ENCODE peak calls at places on chromosome 6, in ten cellular contexts. V is CD4-positive, CD25-positive, alpha-beta regulatory T cell; J is Peyer's patch; I is brain microvascular endothelial cell; R is mammary epithelial cell; C is right lobe of liver; Y is tibial nerve; S is transverse colon; Q is hepatocyte; T is heart left ventricle. F is an unnamed sample. For H3K36me3, the result is how much of the 10 kb centered on the place peaks cover.

GRCh38 chr6:9095671-9096260 is 660.4 kb upstream of the SLC35B3 start:
- DNase-seq in T (no peak), J (no peak), R (no peak), Q (no peak), Y (no peak), C (no peak), S (no peak), I (no peak), V (no peak), F (no peak)

GRCh38 chr6:69985180-69985579 is 118.8 kb downstream of the COL19A1 start:
- DNase-seq in V (peak), S (no peak), R (peak), I (no peak), J (no peak), T (no peak), Y (no peak), C (no peak), Q (no peak), F (peak)

GRCh38 chr6:157982580-157983438 is 1.1 kb downstream of the SYNJ2 start:
- DNase-seq in Y (no peak), V (peak), C (no peak), I (peak), S (peak), J (peak), T (no peak), R (peak), Q (no peak), F (no peak)

GRCh38 chr6:122052501-122052900 is 347.0 kb upstream of the HSF2 start:
- DNase-seq in S (no peak), Y (no peak), I (no peak), C (no peak), T (no peak), Q (no peak), R (no peak), V (no peak), J (no peak), F (no peak)

GRCh38 chr6:56488281-56488680 is 154.4 kb downstream of the DST start:
- DNase-seq in T (no peak), Y (no peak), I (no peak), S (no peak), C (no peak), J (no peak), V (no peak), R (no peak), Q (no peak), F (no peak)

GRCh38 chr6:11139051-11139960 is 27.8 kb upstream of the ERVFRD-1 start:
- DNase-seq in Y (no peak), C (no peak), J (no peak), I (no peak), R (peak), V (no peak), Q (no peak), T (no peak), S (no peak), F (peak)

GRCh38 chr6:167705211-167705750 is 121.4 kb upstream of the AFDN start:
- DNase-seq in S (no peak), R (no peak), T (peak), Q (no peak), Y (no peak), I (no peak), J (peak), V (no peak), C (no peak), F (no peak)

GRCh38 chr6:52361945-52362442 is at the start of gene PAQR8:
- DNase-seq in S (peak), V (peak), T (peak), R (peak), Q (peak), J (peak), C (peak), Y (peak), I (peak), F (no peak)

GRCh38 chr6:150025201-150025917 is at the start of gene RAET1L:
- DNase-seq in V (no peak), C (no peak), T (no peak), Q (peak), S (peak), Y (peak), I (peak), R (peak), J (peak), F (peak)

GRCh38 chr6:170291271-170292110 is 613 bp upstream of the DLL1 start:
- DNase-seq in J (peak), S (peak), C (peak), R (peak), Q (peak), T (peak), V (peak), Y (peak), I (no peak), F (peak)

GRCh38 chr6:3568396-3569082 is 111.7 kb upstream of the SLC22A23 start:
- DNase-seq in C (no peak), J (no peak), Q (peak), V (no peak), T (no peak), I (no peak), Y (no peak), S (no peak), R (peak), F (no peak)

GRCh38 chr6:128335963-128336362 is 184.4 kb downstream of the PTPRK start:
- DNase-seq in T (no peak), Y (no peak), V (no peak), R (no peak), S (no peak), J (no peak), C (no peak), I (no peak), Q (no peak), F (no peak)

GRCh38 chr6:107666084-107666981 is 157.8 kb downstream of the SCML4 start:
- DNase-seq in I (peak), S (no peak), Y (no peak), T (no peak), R (no peak), J (no peak), C (no peak), Q (peak), V (no peak), F (peak)

GRCh38 chr6:67068781-67069180 is 1361.8 kb upstream of the EYS start:
- DNase-seq in C (no peak), I (no peak), Y (no peak), R (no peak), V (no peak), Q (no peak), J (no peak), T (no peak), S (no peak), F (no peak)

GRCh38 chr6:129606664-129607063 is 103.3 kb downstream of the ARHGAP18 start:
- DNase-seq in Y (no peak), J (no peak), I (no peak), T (no peak), S (no peak), V (no peak), C (no peak), Q (no peak), R (no peak), F (no peak)

GRCh38 chr6:15355683-15356099 is 109.8 kb downstream of the JARID2 start:
- DNase-seq in I (no peak), T (no peak), S (no peak), V (no peak), R (no peak), J (no peak), Q (no peak), C (no peak), Y (no peak), F (no peak)

GRCh38 chr6:8579372-8579771 is 144.0 kb upstream of the SLC35B3 start:
- DNase-seq in J (no peak), Q (no peak), S (no peak), T (no peak), Y (no peak), I (no peak), V (no peak), C (no peak), R (peak), F (peak)

GRCh38 chr6:100763617-100764016 is 117.5 kb downstream of the ASCC3 start:
- DNase-seq in R (no peak), C (no peak), J (no peak), Y (no peak), V (no peak), Q (no peak), T (no peak), I (no peak), S (no peak), F (no peak)
- H3K36me3 ChIP-seq in R (under half), C (under half), J (under half), Y (half or more), V (half or more), Q (under half), T (under half), I (under half), S (under half), F (under half)

GRCh38 chr6:141252828-141253608 is 879.7 kb upstream of the GJE1 start:
- DNase-seq in C (no peak), T (no peak), S (no peak), I (no peak), R (no peak), J (no peak), Y (no peak), Q (no peak), V (no peak), F (no peak)
- H3K4me3 ChIP-seq in C (no peak), T (peak), S (no peak), I (no peak), R (no peak), J (no peak), Y (no peak), Q (no peak), V (no peak), F (no peak)

DNA sequence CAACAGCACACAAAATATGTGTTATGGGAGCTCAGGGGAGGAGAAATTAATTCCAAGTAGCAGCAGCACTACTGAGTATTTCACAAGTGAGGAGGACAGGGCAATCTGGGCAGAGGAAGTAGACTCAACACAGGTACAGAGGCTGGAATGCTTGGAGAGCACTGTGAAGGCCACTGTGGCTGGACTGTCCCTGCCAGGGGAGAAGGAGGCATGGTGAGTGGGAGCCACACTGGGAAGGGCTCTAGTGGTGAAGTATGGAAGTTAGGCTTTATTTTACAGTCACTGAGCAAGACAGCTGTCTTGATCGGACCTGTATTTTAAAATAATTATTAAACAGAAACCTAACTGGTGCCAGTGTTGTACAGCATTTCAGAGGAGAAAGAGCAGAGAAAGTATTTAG is 28.8 kb downstream of the FAM229B start:
- DNase-seq in Q (no peak), J (no peak), V (no peak), I (no peak), C (peak), S (no peak), T (no peak), R (no peak), Y (no peak), F (no peak)
- H3K36me3 ChIP-seq in Q (under half), J (under half), V (under half), I (half or more), C (under half), S (under half), T (under half), R (under half), Y (half or more), F (under half)

DNA sequence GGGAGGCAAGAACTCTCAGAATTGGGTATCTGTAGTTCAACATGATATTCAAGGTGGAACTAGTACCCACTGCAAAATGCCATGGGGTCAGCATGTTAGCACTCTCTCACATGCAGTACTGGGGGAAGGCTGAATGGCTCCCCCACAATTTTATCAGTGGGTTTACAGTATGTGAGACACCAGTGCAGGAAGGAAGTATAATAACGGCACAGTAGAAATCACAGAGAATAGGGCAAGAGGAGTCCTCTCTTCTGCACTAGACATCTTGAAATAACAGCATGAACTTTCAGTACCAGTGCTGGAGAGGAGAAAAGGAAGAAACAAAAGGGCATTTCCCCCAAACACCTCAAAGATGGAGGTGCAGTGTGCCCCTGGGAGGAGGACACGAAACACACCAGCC is 1.5 kb downstream of the SLC35B2 start:
- DNase-seq in I (no peak), Q (no peak), J (no peak), T (no peak), V (no peak), C (no peak), R (no peak), Y (no peak), S (no peak), F (no peak)
- H3K4me3 ChIP-seq in I (peak), Q (peak), J (no peak), T (peak), V (peak), C (no peak), R (peak), Y (no peak), S (no peak), F (no peak)

GRCh38 chr6:35354361-35355135 is 12.2 kb downstream of the PPARD start:
- DNase-seq in S (no peak), Y (no peak), T (no peak), I (peak), C (no peak), V (no peak), J (no peak), Q (no peak), R (no peak), F (no peak)
- H3K36me3 ChIP-seq in S (under half), Y (half or more), T (under half), I (under half), C (under half), V (half or more), J (half or more), Q (under half), R (under half), F (under half)

GRCh38 chr6:13526718-13527668 is 39.6 kb upstream of the GFOD1 start:
- DNase-seq in I (no peak), T (peak), Y (no peak), R (peak), J (peak), V (peak), S (peak), Q (no peak), C (no peak), F (peak)

GRCh38 chr6:13527669-13528051 is 40.3 kb upstream of the GFOD1 start:
- DNase-seq in R (no peak), Q (no peak), V (no peak), Y (no peak), C (no peak), S (no peak), T (no peak), J (no peak), I (no peak), F (no peak)

GRCh38 chr6:13528232-13528631 is 40.8 kb upstream of the GFOD1 start:
- DNase-seq in I (no peak), S (no peak), Q (no peak), T (no peak), Y (no peak), V (no peak), J (no peak), C (no peak), R (no peak), F (no peak)

GRCh38 chr6:13526339-13526717 is 38.9 kb upstream of the GFOD1 start:
- DNase-seq in Q (no peak), R (no peak), S (no peak), J (no peak), I (no peak), T (no peak), Y (no peak), V (no peak), C (no peak), F (no peak)

GRCh38 chr6:13528777-13529343 is 41.5 kb upstream of the GFOD1 start:
- DNase-seq in C (no peak), V (no peak), Y (no peak), I (no peak), J (no peak), S (peak), Q (no peak), T (no peak), R (no peak), F (no peak)
- H3K4me3 ChIP-seq in C (no peak), V (no peak), Y (no peak), I (no peak), J (no peak), S (no peak), Q (no peak), T (no peak), R (no peak), F (no peak)

GRCh38 chr6:36232172-36232571 is 35.6 kb downstream of the BRPF3 start:
- DNase-seq in S (no peak), Q (no peak), T (no peak), I (no peak), C (no peak), R (no peak), V (no peak), J (no peak), Y (no peak), F (no peak)
- H3K36me3 ChIP-seq in S (under half), Q (under half), T (under half), I (half or more), C (under half), R (under half), V (half or more), J (half or more), Y (half or more), F (under half)

F was measured in bronchial epithelial cell.